ENCODE peak calls at places on chromosomes 2 and 18, in seven cellular contexts. P is osteocyte, Z is prostate gland, B is GM12891, L is NCI-H187 treated with DMSO at 0.1 percent for 48 hours, Y is epithelial cell of esophagus, K is Caki2. F is an unnamed sample.

GRCh38 chr2:17813015-17813741 is 3.1 kb upstream of the MSGN1 start:
- DNase-seq in L (no peak), Z (peak), P (peak), K (no peak), Y (peak), B (no peak), F (peak)

GRCh38 chr2:150468350-150468960 is 19.0 kb downstream of the RND3 start:
- DNase-seq in L (no peak), Z (no peak), P (no peak), Y (no peak), B (no peak), K (no peak), F (no peak)

GRCh38 chr18:44680271-44681038 is at the start of gene SETBP1:
- DNase-seq in L (no peak), B (peak), K (peak), Y (peak), P (peak), Z (peak), F (peak)

GRCh38 chr2:19818039-19818438 is 83.7 kb downstream of the TTC32 start:
- DNase-seq in Y (no peak), Z (no peak), L (no peak), K (no peak), P (no peak), B (no peak), F (no peak)

GRCh38 chr2:157052685-157053224 is 204.8 kb upstream of the GALNT5 start:
- DNase-seq in B (no peak), L (no peak), P (no peak), K (no peak), Z (no peak), Y (peak), F (no peak)

GRCh38 chr2:177532567-177532966 is 140.0 kb downstream of the AGPS start:
- DNase-seq in B (no peak), Z (no peak), P (no peak), Y (no peak), K (no peak), L (no peak), F (no peak)

GRCh38 chr2:56940054-56940453 is 756.3 kb downstream of the CCDC85A start:
- DNase-seq in L (no peak), Z (no peak), P (no peak), Y (no peak), K (no peak), B (no peak), F (no peak)

GRCh38 chr2:219628986-219629901 is 1.8 kb downstream of the SLC4A3 start:
- DNase-seq in Y (no peak), K (no peak), L (no peak), Z (no peak), B (no peak), P (no peak), F (no peak)

GRCh38 chr2:65231121-65231520 is 3.5 kb downstream of the ACTR2 start:
- DNase-seq in L (no peak), K (no peak), P (no peak), Y (peak), Z (no peak), B (no peak), F (no peak)

GRCh38 chr18:40437517-40437916 is 1517.5 kb upstream of the PIK3C3 start:
- DNase-seq in L (no peak), Y (no peak), Z (no peak), K (no peak), B (no peak), P (no peak), F (no peak)

GRCh38 chr2:153235516-153235915 is 243.0 kb downstream of the RPRM start:
- DNase-seq in Y (no peak), B (no peak), K (no peak), Z (no peak), P (no peak), L (no peak), F (no peak)

GRCh38 chr2:61328707-61329251 is 142.1 kb downstream of the USP34 start:
- DNase-seq in Y (peak), K (no peak), Z (no peak), P (no peak), B (no peak), L (no peak), F (peak)

GRCh38 chr2:226131299-226131784 is 668.3 kb downstream of the IRS1 start:
- DNase-seq in Z (no peak), Y (no peak), L (no peak), B (no peak), K (no peak), P (no peak), F (no peak)

GRCh38 chr2:7694066-7695000 is 777.1 kb downstream of the RNF144A start:
- DNase-seq in B (no peak), Z (no peak), P (no peak), K (no peak), L (no peak), Y (no peak), F (no peak)

GRCh38 chr2:160418853-160419252 is 74.8 kb downstream of the RBMS1 start:
- DNase-seq in P (no peak), Y (no peak), L (no peak), Z (no peak), K (no peak), B (no peak), F (no peak)

GRCh38 chr2:127043367-127044164 is 63.4 kb downstream of the BIN1 start:
- DNase-seq in Z (no peak), Y (no peak), B (no peak), L (no peak), K (no peak), P (peak), F (no peak)

GRCh38 chr2:148658807-148659722 is 14.5 kb downstream of the EPC2 start:
- DNase-seq in Y (peak), B (peak), P (no peak), Z (no peak), K (peak), L (no peak), F (no peak)

GRCh38 chr2:177392373-177393246 is at the start of gene AGPS:
- DNase-seq in B (peak), Z (peak), Y (peak), P (peak), L (no peak), K (peak), F (peak)

GRCh38 chr2:208549546-208550158 is 143.1 kb downstream of the PTH2R start:
- DNase-seq in B (no peak), L (no peak), P (no peak), Z (no peak), K (no peak), Y (peak), F (no peak)

GRCh38 chr18:24567199-24567598 is 106.8 kb downstream of the HRH4 start:
- DNase-seq in L (no peak), Z (no peak), Y (peak), B (no peak), P (no peak), K (no peak), F (no peak)

GRCh38 chr2:64035067-64035942 is 16.1 kb upstream of the VPS54 start:
- DNase-seq in Y (peak), B (no peak), Z (no peak), K (no peak), P (no peak), L (no peak), F (no peak)

GRCh38 chr18:56992777-56993176 is 154.1 kb upstream of the BOD1L2 start:
- DNase-seq in Y (peak), P (no peak), K (no peak), L (no peak), B (no peak), Z (no peak), F (no peak)